ENCODE peak calls at places on chromosome 9, in five cellular contexts. R is amniotic epithelial cell; X is adrenal gland; S is stromal cell of bone marrow; E is natural killer cell treated with Interleukin-12 subunit alpha and Interleukin-12 subunit beta and Interleukin-15 and Interleukin-18, amount 100 ng/mL, for 72 hours. Z is an unnamed sample.

GRCh38 chr9:91560301-91560700 is 136.7 kb upstream of the NFIL3 start:
- DNase-seq in R (peak), X (no peak), S (no peak), E (no peak), Z (no peak)

GRCh38 chr9:104144336-104144735 is 50.2 kb downstream of the SMC2 start:
- DNase-seq in R (no peak), X (no peak), S (no peak), E (no peak), Z (no peak)

GRCh38 chr9:87863882-87864465 is 18.7 kb upstream of the SPATA31E1 start:
- DNase-seq in R (no peak), X (no peak), S (no peak), E (no peak), Z (no peak)

GRCh38 chr9:38025166-38025565 is 43.9 kb downstream of the SHB start:
- DNase-seq in R (no peak), X (no peak), S (no peak), E (no peak), Z (no peak)

GRCh38 chr9:10268500-10269485 is 344.0 kb downstream of the PTPRD start:
- DNase-seq in R (peak), X (peak), S (no peak), E (no peak), Z (no peak)

GRCh38 chr9:35488019-35488418 is 1.9 kb upstream of the RUSC2 start:
- DNase-seq in R (no peak), X (no peak), S (no peak), E (no peak), Z (peak)

GRCh38 chr9:91917436-91917835 is 32.6 kb downstream of the ROR2 start:
- DNase-seq in R (no peak), X (no peak), S (no peak), E (no peak), Z (no peak)

GRCh38 chr9:117178596-117179111 is 236.2 kb downstream of the ASTN2 start:
- DNase-seq in R (no peak), X (no peak), S (no peak), E (no peak), Z (no peak)

GRCh38 chr9:22147818-22148573 is 138.9 kb upstream of the CDKN2B start:
- DNase-seq in R (peak), X (no peak), S (peak), E (no peak), Z (no peak)

GRCh38 chr9:113349434-113350337 is at the start of gene BSPRY:
- DNase-seq in R (no peak), X (no peak), S (no peak), E (peak), Z (no peak)

GRCh38 chr9:108323615-108324014 is 532.2 kb downstream of the ACTL7B start:
- DNase-seq in R (no peak), X (no peak), S (no peak), E (no peak), Z (no peak)

GRCh38 chr9:97852399-97853055 is 499 bp upstream of the FOXE1 start:
- DNase-seq in R (no peak), X (no peak), S (no peak), E (no peak), Z (no peak)

GRCh38 chr9:27622688-27623340 is 49.5 kb upstream of the C9orf72 start:
- DNase-seq in R (no peak), X (no peak), S (no peak), E (no peak), Z (no peak)

GRCh38 chr9:112140936-112141335 is 34.2 kb downstream of the SUSD1 start:
- DNase-seq in R (no peak), X (no peak), S (no peak), E (no peak), Z (no peak)

GRCh38 chr9:103707181-103707580 is 386.9 kb upstream of the SMC2 start:
- DNase-seq in R (no peak), X (no peak), S (no peak), E (no peak), Z (no peak)

GRCh38 chr9:35756743-35757526 is 2.9 kb upstream of the MSMP start:
- DNase-seq in R (no peak), X (peak), S (no peak), E (no peak), Z (no peak)

GRCh38 chr9:121399883-121400607 is 30.0 kb upstream of the STOM start:
- DNase-seq in R (peak), X (no peak), S (peak), E (no peak), Z (peak)

GRCh38 chr9:34085581-34086500 is 37.2 kb upstream of the UBAP2 start:
- DNase-seq in R (no peak), X (no peak), S (no peak), E (no peak), Z (no peak)

GRCh38 chr9:76023715-76024195 is 133.3 kb downstream of the PCSK5 start:
- DNase-seq in R (peak), X (no peak), S (no peak), E (no peak), Z (no peak)

GRCh38 chr9:14433841-14434511 is 120.0 kb upstream of the NFIB start:
- DNase-seq in R (peak), X (peak), S (peak), E (no peak), Z (no peak)

GRCh38 chr9:133521122-133522072 is 3.4 kb downstream of the MYMK start:
- DNase-seq in R (peak), X (no peak), S (no peak), E (no peak), Z (no peak)

GRCh38 chr9:127776195-127776918 is 2.1 kb downstream of the SH2D3C start:
- DNase-seq in R (no peak), X (no peak), S (no peak), E (peak), Z (no peak)

GRCh38 chr9:88180084-88180765 is 42.0 kb upstream of the SPATA31C2 start:
- DNase-seq in R (no peak), X (no peak), S (no peak), E (no peak), Z (no peak)

GRCh38 chr9:35757527-35758275 is 3.6 kb upstream of the MSMP start:
- DNase-seq in R (no peak), X (no peak), S (no peak), E (no peak), Z (no peak)

GRCh38 chr9:34990908-34991832 is 1.6 kb downstream of the DNAJB5 start:
- DNase-seq in R (no peak), X (no peak), S (no peak), E (no peak), Z (no peak)

GRCh38 chr9:92224177-92224576 is 69.3 kb downstream of the IARS1 start:
- DNase-seq in R (no peak), X (no peak), S (no peak), E (no peak), Z (no peak)

GRCh38 chr9:34451545-34451944 is 6.8 kb downstream of the FAM219A start:
- DNase-seq in R (peak), X (no peak), S (no peak), E (no peak), Z (no peak)

GRCh38 chr9:92648447-92649406 is 21.2 kb downstream of the IPPK start:
- DNase-seq in R (no peak), X (peak), S (no peak), E (no peak), Z (no peak)

GRCh38 chr9:69218166-69218565 is 44.1 kb downstream of the TJP2 start:
- DNase-seq in R (no peak), X (no peak), S (no peak), E (no peak), Z (no peak)

GRCh38 chr9:111965566-111966019 is 69.0 kb downstream of the UGCG start:
- DNase-seq in R (peak), X (no peak), S (peak), E (no peak), Z (peak)

GRCh38 chr9:106310782-106311181 is 552.2 kb upstream of the ZNF462 start:
- DNase-seq in R (no peak), X (no peak), S (no peak), E (no peak), Z (no peak)

GRCh38 chr9:88087906-88088305 is 50.4 kb downstream of the SPATA31C2 start:
- DNase-seq in R (no peak), X (no peak), S (no peak), E (no peak), Z (no peak)

GRCh38 chr9:3261484-3261883 is 264.3 kb downstream of the RFX3 start:
- DNase-seq in R (no peak), X (no peak), S (no peak), E (no peak), Z (no peak)

GRCh38 chr9:106864533-106865143 is 1.7 kb downstream of the ZNF462 start:
- DNase-seq in R (no peak), X (peak), S (no peak), E (no peak), Z (no peak)

GRCh38 chr9:136853596-136854112 is 1.5 kb downstream of the MAMDC4 start:
- DNase-seq in R (no peak), X (peak), S (no peak), E (no peak), Z (no peak)

GRCh38 chr9:83423815-83424707 is 114.1 kb downstream of the FRMD3 start:
- DNase-seq in R (no peak), X (no peak), S (no peak), E (no peak), Z (no peak)

GRCh38 chr9:110040788-110041187 is 167.2 kb downstream of the C9orf152 start:
- DNase-seq in R (peak), X (no peak), S (no peak), E (no peak), Z (peak)

GRCh38 chr9:96858018-96858573 is 3.8 kb upstream of the ZNF782 start:
- DNase-seq in R (peak), X (no peak), S (no peak), E (no peak), Z (no peak)